ENCODE peak calls at places on chromosomes 16 and 17, in ten cellular contexts. C, L, B, I, D, W, H, X, J and P are unnamed samples.
A peak's percentile ranks its signal among the peaks of the same experiment; 100 is the strongest.

GRCh38 chr17:74117999-74118421 is 85.5 kb upstream of the RPL38 start:
- DNase-seq in W (peak; percentile 56), J (no peak), C (peak; percentile 28), D (no peak), L (no peak), B (no peak), I (no peak), H (no peak), X (no peak), P (no peak)

GRCh38 chr16:48862087-48862532 is 252.1 kb upstream of the N4BP1 start:
- DNase-seq in J (no peak), L (no peak), W (no peak), H (no peak), C (no peak), I (peak; percentile 43), D (no peak), B (no peak), X (no peak), P (no peak)

GRCh38 chr17:63458478-63458877 is 12.4 kb upstream of the CYB561 start:
- DNase-seq in D (no peak), L (no peak), I (no peak), H (no peak), W (peak; percentile 14), X (no peak), C (no peak), B (no peak), J (no peak), P (no peak)

GRCh38 chr17:75737133-75737962 is 16.1 kb downstream of the ITGB4 start:
- DNase-seq in I (no peak), X (no peak), D (no peak), L (no peak), J (no peak), H (no peak), B (no peak), W (no peak), C (no peak), P (no peak)

GRCh38 chr17:77829871-77830799 is 128.4 kb upstream of the TNRC6C start:
- DNase-seq in I (peak; percentile 60), J (no peak), C (no peak), B (peak; percentile 52), X (no peak), D (peak; percentile 89), H (peak; percentile 92), L (no peak), W (no peak), P (no peak)

GRCh38 chr16:11232852-11233726 is 22.9 kb downstream of the SOCS1 start:
- DNase-seq in D (peak; percentile 84), L (peak; percentile 67), H (no peak), C (no peak), W (no peak), I (no peak), X (no peak), B (no peak), J (no peak), P (no peak)

GRCh38 chr16:46833465-46833810 is 2.5 kb upstream of the C16orf87 start:
- DNase-seq in I (no peak), B (no peak), C (no peak), W (no peak), H (no peak), X (no peak), D (no peak), J (no peak), L (no peak), P (no peak)

GRCh38 chr16:2497641-2498040 is 16.1 kb upstream of the ATP6V0C start:
- DNase-seq in C (no peak), J (no peak), X (no peak), L (no peak), W (no peak), H (no peak), I (no peak), B (no peak), D (no peak), P (no peak)

GRCh38 chr16:66740533-66740932 is 10.9 kb downstream of the DYNC1LI2 start:
- DNase-seq in X (no peak), J (no peak), D (no peak), C (no peak), B (no peak), W (no peak), I (no peak), H (no peak), L (no peak), P (no peak)

GRCh38 chr16:17635183-17635582 is 164.4 kb upstream of the XYLT1 start:
- DNase-seq in C (no peak), I (no peak), W (peak; percentile 15), L (no peak), J (no peak), X (no peak), B (no peak), D (no peak), H (no peak), P (no peak)